ENCODE peak calls at places on chromosomes 6 and 20, in six cellular contexts. E is HCT116, Q is GM12878, G is H1, F is HepG2, S is K562. V is an unnamed sample.

GRCh38 chr6:15901141-15902115 is 227.5 kb upstream of the MYLIP start:
- DNase-seq in E (no peak), Q (peak), G (no peak), F (no peak), S (no peak), V (no peak)

GRCh38 chr6:40474937-40475336 is 112.2 kb downstream of the LRFN2 start:
- DNase-seq in E (no peak), Q (no peak), G (no peak), F (no peak), S (peak), V (no peak)

GRCh38 chr6:22247916-22248482 is 48.8 kb downstream of the PRL start:
- DNase-seq in E (no peak), Q (no peak), G (no peak), F (no peak), S (no peak), V (no peak)

GRCh38 chr6:51467231-51467952 is 620.0 kb downstream of the PKHD1 start:
- DNase-seq in E (no peak), Q (no peak), G (no peak), F (no peak), S (no peak), V (no peak)

GRCh38 chr20:40617594-40617993 is 71.4 kb downstream of the MAFB start:
- DNase-seq in E (no peak), Q (no peak), G (no peak), F (no peak), S (no peak), V (no peak)

GRCh38 chr6:48200874-48201273 is 89.9 kb upstream of the PTCHD4 start:
- DNase-seq in E (no peak), Q (no peak), G (no peak), F (peak), S (no peak), V (no peak)

GRCh38 chr20:18613553-18613952 is 25.7 kb downstream of the DTD1 start:
- DNase-seq in E (no peak), Q (no peak), G (no peak), F (no peak), S (no peak), V (no peak)

GRCh38 chr6:165729307-165729936 is 66.4 kb upstream of the PDE10A start:
- DNase-seq in E (peak), Q (no peak), G (no peak), F (peak), S (peak), V (no peak)

GRCh38 chr20:12406978-12407377 is 489.3 kb downstream of the BTBD3 start:
- DNase-seq in E (no peak), Q (no peak), G (no peak), F (no peak), S (no peak), V (no peak)

GRCh38 chr6:72580281-72580940 is 41.5 kb upstream of the KCNQ5 start:
- DNase-seq in E (peak), Q (no peak), G (peak), F (peak), S (peak), V (no peak)

GRCh38 chr20:23920936-23921335 is 41.4 kb upstream of the CST5 start:
- DNase-seq in E (no peak), Q (no peak), G (no peak), F (no peak), S (no peak), V (no peak)

GRCh38 chr6:1832844-1833787 is 223.4 kb downstream of the FOXC1 start:
- DNase-seq in E (no peak), Q (no peak), G (no peak), F (peak), S (no peak), V (no peak)

GRCh38 chr6:135537782-135538301 is 40.3 kb upstream of the AHI1 start:
- DNase-seq in E (peak), Q (no peak), G (no peak), F (no peak), S (no peak), V (peak)

GRCh38 chr20:17568972-17569471 is 853 bp upstream of the DSTN start:
- DNase-seq in E (peak), Q (no peak), G (peak), F (peak), S (peak), V (peak)

GRCh38 chr6:107813555-107814194 is 10.4 kb downstream of the SCML4 start:
- DNase-seq in E (no peak), Q (no peak), G (no peak), F (no peak), S (no peak), V (no peak)

GRCh38 chr6:36851632-36852031 is 12.4 kb upstream of the CPNE5 start:
- DNase-seq in E (no peak), Q (no peak), G (no peak), F (no peak), S (no peak), V (no peak)

GRCh38 chr6:42251911-42252637 is 34.4 kb upstream of the MRPS10 start:
- DNase-seq in E (no peak), Q (no peak), G (no peak), F (peak), S (no peak), V (no peak)

GRCh38 chr6:81768150-81768942 is 15.9 kb upstream of the TENT5A start:
- DNase-seq in E (no peak), Q (no peak), G (no peak), F (peak), S (no peak), V (no peak)

GRCh38 chr6:73134588-73134987 is 90.7 kb downstream of the KHDC1L start:
- DNase-seq in E (peak), Q (no peak), G (peak), F (peak), S (peak), V (peak)

GRCh38 chr6:84645000-84645399 is 119.4 kb downstream of the TBX18 start:
- DNase-seq in E (no peak), Q (no peak), G (no peak), F (no peak), S (no peak), V (no peak)

GRCh38 chr6:11692451-11693376 is 85.9 kb downstream of the ADTRP start:
- DNase-seq in E (no peak), Q (no peak), G (no peak), F (no peak), S (no peak), V (no peak)

GRCh38 chr20:9617062-9617461 is 102.7 kb downstream of the LAMP5 start:
- DNase-seq in E (peak), Q (no peak), G (no peak), F (peak), S (peak), V (peak)

GRCh38 chr6:56657364-56657763 is 14.7 kb upstream of the DST start:
- DNase-seq in E (no peak), Q (no peak), G (no peak), F (no peak), S (no peak), V (no peak)

GRCh38 chr20:17542481-17542880 is 11.3 kb upstream of the BFSP1 start:
- DNase-seq in E (no peak), Q (no peak), G (no peak), F (no peak), S (no peak), V (no peak)

GRCh38 chr6:157907651-157908050 is 74.0 kb upstream of the SYNJ2 start:
- DNase-seq in E (no peak), Q (no peak), G (no peak), F (no peak), S (no peak), V (no peak)

GRCh38 chr6:65004283-65004682 is 702.7 kb downstream of the EYS start:
- DNase-seq in E (no peak), Q (no peak), G (no peak), F (no peak), S (no peak), V (no peak)

GRCh38 chr20:17653835-17654648 is 28.0 kb downstream of the RRBP1 start:
- DNase-seq in E (no peak), Q (no peak), G (no peak), F (no peak), S (no peak), V (no peak)

GRCh38 chr20:13995841-13996240 is 525 bp downstream of the MACROD2 start:
- DNase-seq in E (no peak), Q (no peak), G (no peak), F (no peak), S (no peak), V (no peak)

GRCh38 chr20:58144071-58144470 is 84.4 kb downstream of the ANKRD60 start:
- DNase-seq in E (no peak), Q (no peak), G (no peak), F (no peak), S (no peak), V (no peak)

GRCh38 chr6:31652925-31653724 is 664 bp upstream of the BAG6 start:
- DNase-seq in E (no peak), Q (no peak), G (peak), F (peak), S (peak), V (peak)

GRCh38 chr6:45872827-45873226 is 142.8 kb downstream of the CLIC5 start:
- DNase-seq in E (no peak), Q (no peak), G (no peak), F (no peak), S (no peak), V (no peak)

GRCh38 chr6:127120109-127120786 is 1.8 kb downstream of the RSPO3 start:
- DNase-seq in E (no peak), Q (no peak), G (no peak), F (no peak), S (no peak), V (no peak)

GRCh38 chr6:12806811-12807210 is 90.2 kb downstream of the PHACTR1 start:
- DNase-seq in E (no peak), Q (no peak), G (no peak), F (no peak), S (no peak), V (no peak)

GRCh38 chr20:24989162-24989561 is 3.4 kb downstream of the APMAP start:
- DNase-seq in E (no peak), Q (no peak), G (no peak), F (no peak), S (no peak), V (no peak)

GRCh38 chr6:150998992-150999975 is 133.8 kb downstream of the MTHFD1L start:
- DNase-seq in E (no peak), Q (no peak), G (no peak), F (no peak), S (no peak), V (no peak)

GRCh38 chr20:50913976-50914375 is 17.3 kb downstream of the ADNP start:
- DNase-seq in E (no peak), Q (no peak), G (no peak), F (no peak), S (peak), V (no peak)

GRCh38 chr6:35725721-35726438 is 11.0 kb upstream of the ARMC12 start:
- DNase-seq in E (no peak), Q (no peak), G (no peak), F (peak), S (no peak), V (no peak)

GRCh38 chr6:20698675-20699074 is 164.4 kb downstream of the CDKAL1 start:
- DNase-seq in E (no peak), Q (no peak), G (no peak), F (no peak), S (no peak), V (no peak)

GRCh38 chr6:20702366-20702765 is 168.1 kb downstream of the CDKAL1 start:
- DNase-seq in E (no peak), Q (no peak), G (no peak), F (no peak), S (no peak), V (no peak)

GRCh38 chr6:20696676-20697075 is 162.4 kb downstream of the CDKAL1 start:
- DNase-seq in E (no peak), Q (no peak), G (no peak), F (no peak), S (no peak), V (no peak)

GRCh38 chr6:20700375-20700774 is 166.1 kb downstream of the CDKAL1 start:
- DNase-seq in E (no peak), Q (no peak), G (no peak), F (no peak), S (no peak), V (no peak)

GRCh38 chr6:20699402-20699801 is 165.1 kb downstream of the CDKAL1 start:
- DNase-seq in E (no peak), Q (no peak), G (no peak), F (no peak), S (no peak), V (no peak)
- TF ChIP-seq YY1 in E (no peak), Q (no peak), G (no peak), F (no peak), S (no peak), V (no peak)

GRCh38 chr6:116402108-116402507 is 31.4 kb downstream of the DSE start:
- DNase-seq in E (no peak), Q (no peak), G (no peak), F (no peak), S (no peak), V (no peak)

GRCh38 chr6:116404706-116405105 is 34.0 kb downstream of the DSE start:
- DNase-seq in E (no peak), Q (no peak), G (no peak), F (no peak), S (no peak), V (no peak)

GRCh38 chr6:116405663-116406329 is 35.0 kb downstream of the DSE start:
- DNase-seq in E (peak), Q (no peak), G (no peak), F (no peak), S (no peak), V (peak)

GRCh38 chr6:116405147-116405546 is 34.4 kb downstream of the DSE start:
- DNase-seq in E (no peak), Q (peak), G (no peak), F (no peak), S (no peak), V (no peak)

GRCh38 chr6:116403205-116403604 is 32.5 kb downstream of the DSE start:
- DNase-seq in E (no peak), Q (no peak), G (no peak), F (no peak), S (no peak), V (no peak)
- H3K4me3 ChIP-seq in E (no peak), Q (no peak), G (no peak), F (no peak), S (no peak), V (no peak)

DNA sequence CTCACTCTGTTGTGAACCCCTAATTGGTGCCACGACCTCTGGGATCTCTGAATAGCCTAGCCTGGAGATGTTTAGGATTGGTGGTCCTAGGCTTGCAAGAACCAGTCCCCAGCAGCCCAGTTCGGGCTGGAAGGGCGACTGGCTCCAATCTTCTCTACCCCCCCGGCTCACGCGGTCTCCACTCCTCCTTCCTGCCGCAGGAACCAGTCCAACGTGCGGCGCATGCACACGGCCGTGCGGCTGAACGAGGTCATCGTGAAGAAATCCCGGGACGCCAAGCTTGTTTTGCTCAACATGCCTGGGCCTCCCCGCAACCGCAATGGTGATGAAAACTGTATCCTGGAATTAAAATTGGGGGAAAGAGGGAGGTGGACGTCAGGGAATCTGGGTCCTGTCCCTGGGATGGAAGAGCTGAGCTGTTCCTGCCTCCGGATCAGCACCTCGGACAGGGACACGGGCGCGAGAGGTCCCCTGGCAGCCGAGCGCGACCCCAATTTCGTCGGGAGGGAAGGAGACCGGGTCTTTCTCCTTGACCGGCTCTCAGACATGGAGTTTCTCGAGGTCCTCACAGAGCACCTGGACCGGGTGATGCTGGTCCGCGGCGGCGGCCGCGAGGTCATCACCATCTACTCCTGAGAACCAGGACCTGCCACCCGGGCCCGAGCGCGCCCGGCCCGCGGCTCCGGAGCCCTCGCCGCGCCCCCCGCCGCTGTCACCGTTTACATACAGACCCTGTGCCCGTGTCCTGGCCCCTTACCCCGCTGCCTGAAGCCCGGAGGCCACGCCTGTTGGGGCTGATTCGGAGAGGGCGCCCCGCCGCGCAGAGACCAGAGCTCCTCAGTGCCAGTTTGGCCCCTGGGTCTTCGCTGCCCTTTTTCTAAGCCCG is 28.2 kb downstream of the SLC12A5 start:
- DNase-seq in E (no peak), Q (no peak), G (no peak), F (no peak), S (peak), V (no peak)
- TF ChIP-seq ZNF274 in E (no peak), Q (no peak), G (no peak), F (no peak), S (no peak), V (no peak)

GRCh38 chr6:137872071-137872470 is 5.0 kb downstream of the TNFAIP3 start:
- DNase-seq in E (no peak), Q (no peak), G (no peak), F (no peak), S (no peak), V (no peak)

GRCh38 chr6:137870286-137870685 is 3.2 kb downstream of the TNFAIP3 start:
- DNase-seq in E (no peak), Q (no peak), G (no peak), F (no peak), S (no peak), V (no peak)

GRCh38 chr6:137869781-137870180 is 2.7 kb downstream of the TNFAIP3 start:
- DNase-seq in E (no peak), Q (no peak), G (no peak), F (no peak), S (no peak), V (no peak)

GRCh38 chr6:137871299-137871698 is 4.2 kb downstream of the TNFAIP3 start:
- DNase-seq in E (no peak), Q (no peak), G (no peak), F (no peak), S (no peak), V (no peak)

DNA sequence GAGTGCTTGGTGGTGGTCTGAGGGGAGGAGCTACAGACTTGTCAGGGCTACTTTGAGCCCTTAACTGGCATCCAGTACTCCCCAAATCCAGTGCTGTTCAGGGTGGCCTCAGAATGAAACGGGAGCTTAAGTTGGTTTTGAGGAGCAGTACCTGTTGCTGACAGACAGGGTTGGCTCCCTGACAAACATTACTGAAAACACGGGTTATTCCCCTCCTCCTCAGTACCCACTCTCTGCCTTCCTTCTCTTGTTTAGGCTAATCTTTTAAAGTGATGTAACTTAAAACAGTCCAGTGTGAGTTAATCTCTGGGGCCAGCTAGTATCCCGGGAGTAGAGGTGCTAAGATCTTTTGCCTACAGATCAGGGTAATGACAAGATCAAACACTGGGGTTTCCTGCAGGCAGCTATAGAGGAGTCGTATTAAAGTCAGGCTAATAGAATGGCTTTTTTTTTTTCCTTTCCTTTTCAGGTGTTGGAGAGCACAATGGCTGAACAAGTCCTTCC is 3.7 kb downstream of the TNFAIP3 start:
- DNase-seq in E (no peak), Q (no peak), G (no peak), F (peak), S (no peak), V (no peak)
- TF ChIP-seq YY1 in E (no peak), Q (no peak), G (no peak), F (no peak), S (no peak), V (no peak)

GRCh38 chr6:143700684-143701342 is 23.0 kb downstream of the PHACTR2 start:
- DNase-seq in E (no peak), Q (no peak), G (no peak), F (no peak), S (no peak), V (no peak)
- H3K4me3 ChIP-seq in E (no peak), Q (no peak), G (no peak), F (no peak), S (no peak), V (no peak)

GRCh38 chr6:112160745-112161144 is 73.4 kb downstream of the FAM229B start:
- DNase-seq in E (no peak), Q (no peak), G (no peak), F (no peak), S (no peak), V (no peak)

GRCh38 chr6:112163295-112164257 is 76.2 kb downstream of the FAM229B start:
- DNase-seq in E (peak), Q (peak), G (peak), F (peak), S (peak), V (peak)
- TF ChIP-seq ZNF274 in E (no peak), Q (no peak), G (no peak), F (no peak), S (no peak), V (no peak)

V was measured in NT2/D1.